ENCODE peak calls at places on chromosomes 3 and 15, in four cellular contexts. Y is esophagus squamous epithelium; J is trophoblast cell; I is naive thymus-derived CD4-positive, alpha-beta T cell. R is an unnamed sample.

GRCh38 chr15:58585668-58586461 is 154.1 kb downstream of the LIPC start:
- DNase-seq in Y (no peak), J (no peak), I (no peak), R (no peak)

GRCh38 chr15:96276438-96277210 is 53.9 kb upstream of the NR2F2 start:
- DNase-seq in Y (no peak), J (no peak), I (no peak), R (no peak)

GRCh38 chr15:55387027-55387426 is 21.1 kb downstream of the CCPG1 start:
- DNase-seq in Y (no peak), J (no peak), I (no peak), R (no peak)

GRCh38 chr3:46085421-46086082 is 58.3 kb upstream of the XCR1 start:
- DNase-seq in Y (no peak), J (peak; percentile 66), I (no peak), R (no peak)

GRCh38 chr3:86987421-86987715 is 3.6 kb downstream of the VGLL3 start:
- DNase-seq in Y (no peak), J (no peak), I (no peak), R (no peak)

GRCh38 chr3:40187945-40188344 is 121.6 kb upstream of the EIF1B start:
- DNase-seq in Y (no peak), J (peak; percentile 47), I (no peak), R (no peak)

GRCh38 chr3:94453864-94454263 is 391.0 kb downstream of the NSUN3 start:
- DNase-seq in Y (no peak), J (no peak), I (no peak), R (no peak)

GRCh38 chr3:27802425-27802824 is 80.3 kb upstream of the EOMES start:
- DNase-seq in Y (no peak), J (no peak), I (no peak), R (no peak)

GRCh38 chr3:67863869-67864268 is 209.5 kb upstream of the SUCLG2 start:
- DNase-seq in Y (no peak), J (peak; percentile 43), I (no peak), R (no peak)

GRCh38 chr3:113241292-113242033 is 30.1 kb downstream of the BOC start:
- DNase-seq in Y (no peak), J (no peak), I (no peak), R (no peak)

GRCh38 chr3:37973250-37974054 is 17.1 kb upstream of the VILL start:
- DNase-seq in Y (no peak), J (peak; percentile 13), I (no peak), R (no peak)

GRCh38 chr15:67066041-67067021 is 929 bp downstream of the SMAD3 start:
- DNase-seq in Y (no peak), J (peak; percentile 47), I (no peak), R (peak; percentile 83)

GRCh38 chr15:31276596-31277298 is 49.9 kb upstream of the KLF13 start:
- DNase-seq in Y (no peak), J (no peak), I (no peak), R (no peak)

GRCh38 chr3:98328933-98329332 is 24.7 kb upstream of the OR5K4 start:
- DNase-seq in Y (no peak), J (no peak), I (no peak), R (peak; percentile 59)

GRCh38 chr3:6242104-6242503 is 618.8 kb upstream of the GRM7 start:
- DNase-seq in Y (no peak), J (no peak), I (no peak), R (no peak)

GRCh38 chr15:27490867-27491595 is 520.0 kb downstream of the GABRG3 start:
- DNase-seq in Y (no peak), J (no peak), I (no peak), R (no peak)

GRCh38 chr3:60188803-60189202 is 1062.4 kb downstream of the FHIT start:
- DNase-seq in Y (no peak), J (peak; percentile 99), I (no peak), R (no peak)

GRCh38 chr15:79172801-79173460 is 82.4 kb upstream of the RASGRF1 start:
- DNase-seq in Y (no peak), J (no peak), I (no peak), R (no peak)

GRCh38 chr3:55888282-55888855 is 401.3 kb upstream of the WNT5A start:
- DNase-seq in Y (no peak), J (no peak), I (no peak), R (no peak)

GRCh38 chr3:115825046-115825445 is 201.7 kb downstream of the GAP43 start:
- DNase-seq in Y (no peak), J (peak; percentile 86), I (no peak), R (no peak)

GRCh38 chr15:33278816-33279612 is 31.8 kb upstream of the RYR3 start:
- DNase-seq in Y (no peak), J (peak; percentile 82), I (no peak), R (peak; percentile 38)

GRCh38 chr15:70902105-70902504 is 9.5 kb downstream of the LRRC49 start:
- DNase-seq in Y (no peak), J (peak; percentile 8), I (no peak), R (no peak)

GRCh38 chr3:159559771-159560170 is 428.9 kb upstream of the IL12A start:
- DNase-seq in Y (no peak), J (no peak), I (no peak), R (no peak)

GRCh38 chr3:48698891-48699290 is 13.2 kb upstream of the NCKIPSD start:
- DNase-seq in Y (no peak), J (peak; percentile 69), I (no peak), R (no peak)

GRCh38 chr3:181555681-181556080 is 156.0 kb upstream of the SOX2 start:
- DNase-seq in Y (no peak), J (no peak), I (no peak), R (no peak)

GRCh38 chr3:106826861-106827311 is 550.4 kb upstream of the CCDC54 start:
- DNase-seq in Y (no peak), J (peak; percentile 2), I (no peak), R (no peak)

GRCh38 chr3:46370784-46371183 is at the start of gene CCR5:
- DNase-seq in Y (no peak), J (peak; percentile 77), I (no peak), R (no peak)

GRCh38 chr3:101081990-101082389 is 88.8 kb upstream of the ABI3BP start:
- DNase-seq in Y (no peak), J (no peak), I (no peak), R (no peak)

GRCh38 chr15:89416339-89417183 is 79.8 kb downstream of the RHCG start:
- DNase-seq in Y (no peak), J (peak; percentile 80), I (peak; percentile 22), R (peak; percentile 76)

GRCh38 chr3:130773371-130773770 is 26.7 kb upstream of the PIK3R4 start:
- DNase-seq in Y (no peak), J (no peak), I (no peak), R (no peak)

DNA sequence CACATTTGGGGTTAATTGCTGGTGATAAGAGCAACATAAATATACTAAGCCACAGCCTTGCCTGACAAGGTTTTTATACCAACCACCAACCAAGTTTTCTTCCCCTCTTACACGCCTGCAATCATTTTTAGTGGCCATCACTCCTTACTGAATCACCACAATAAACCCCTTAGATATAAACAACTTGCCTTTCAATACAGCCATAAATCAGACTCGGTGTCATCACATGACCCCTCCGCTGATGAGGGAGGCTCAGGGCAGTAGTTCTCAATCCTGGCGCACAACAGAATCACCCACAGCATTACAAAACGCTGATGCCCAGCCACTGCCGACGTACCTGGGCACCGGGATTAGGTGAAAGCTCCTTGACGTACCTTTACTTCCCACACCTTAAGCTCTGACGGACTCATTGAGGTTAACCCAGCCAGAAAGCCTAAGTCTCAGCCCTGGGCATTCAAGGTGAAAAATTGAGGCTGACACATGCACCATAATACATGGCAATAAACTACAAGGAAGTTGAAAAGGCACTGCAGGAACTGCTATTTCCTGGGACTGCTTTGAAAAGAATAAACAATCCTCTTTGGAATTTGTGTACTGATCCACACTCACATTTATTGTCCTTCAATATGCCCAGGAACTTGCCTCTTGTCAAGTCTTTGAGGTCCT is 17.1 kb downstream of the ADCY5 start:
- DNase-seq in Y (no peak), J (no peak), I (no peak), R (no peak)
- H3K4me1 ChIP-seq in Y (peaks cover 15% of the 10 kb centered on the region), J (no peaks in the 10 kb centered on the region), I (no peaks in the 10 kb centered on the region), R (no peaks in the 10 kb centered on the region)

GRCh38 chr3:50570508-50571279 is 1.4 kb downstream of the HEMK1 start:
- DNase-seq in Y (no peak), J (no peak), I (no peak), R (no peak)
- H3K27ac ChIP-seq in Y (peak overlapping the region; percentile 86), J (no peak overlapping the region), I (peak overlapping the region; percentile 84), R (peak overlapping the region; percentile 28)

GRCh38 chr3:71484452-71484851 is 99.1 kb downstream of the FOXP1 start:
- DNase-seq in Y (no peak), J (no peak), I (no peak), R (no peak)

GRCh38 chr3:71484047-71484446 is 99.5 kb downstream of the FOXP1 start:
- DNase-seq in Y (no peak), J (no peak), I (no peak), R (no peak)

GRCh38 chr3:71486831-71487230 is 96.7 kb downstream of the FOXP1 start:
- DNase-seq in Y (no peak), J (no peak), I (peak; percentile 58), R (no peak)

GRCh38 chr3:71485903-71486302 is 97.6 kb downstream of the FOXP1 start:
- DNase-seq in Y (no peak), J (no peak), I (no peak), R (no peak)

GRCh38 chr3:71482771-71483170 is 100.8 kb downstream of the FOXP1 start:
- DNase-seq in Y (no peak), J (no peak), I (no peak), R (no peak)
- H3K4me1 ChIP-seq in Y (peaks cover 21% of the 10 kb centered on the region), J (no peaks in the 10 kb centered on the region), I (peaks cover 93% of the 10 kb centered on the region), R (no peaks in the 10 kb centered on the region)

GRCh38 chr3:197466586-197467399 is 89.0 kb downstream of the BDH1 start:
- DNase-seq in Y (no peak), J (peak; percentile 75), I (no peak), R (no peak)
- H3K27ac ChIP-seq in Y (peak overlapping the region; percentile 22), J (peak overlapping the region; percentile 73), I (no peak overlapping the region), R (no peak overlapping the region)

DNA sequence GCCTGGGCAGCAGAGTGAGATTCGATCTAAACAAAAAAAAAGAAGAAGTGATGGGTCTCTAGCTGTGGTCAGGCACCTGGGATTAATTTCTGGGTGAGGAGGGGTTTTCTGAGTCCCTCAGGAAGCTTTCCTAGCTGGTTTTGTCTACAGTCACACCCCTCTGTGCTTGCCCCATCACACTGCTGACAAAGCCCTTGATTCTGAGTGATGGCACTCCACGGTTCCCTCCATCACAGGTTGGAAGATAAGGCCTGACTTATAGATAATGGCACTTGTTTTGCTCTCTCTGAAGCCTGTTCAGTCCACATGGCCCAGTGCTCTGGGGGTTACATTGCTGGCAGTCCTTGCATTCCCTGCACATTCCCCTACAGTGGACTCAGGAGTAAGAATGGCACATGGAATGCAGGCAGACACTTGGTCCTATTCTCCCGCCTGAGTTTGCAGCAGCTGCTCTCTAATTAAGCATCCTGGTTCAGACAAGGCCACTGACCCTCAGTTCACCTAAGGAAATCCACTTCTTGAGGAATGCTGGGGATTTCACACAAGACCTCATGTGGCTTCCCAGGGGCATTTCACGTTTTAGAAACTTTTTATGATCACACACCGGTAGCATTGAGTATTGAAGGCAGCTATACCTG is 81.0 kb upstream of the NMNAT3 start:
- DNase-seq in Y (no peak), J (peak; percentile 99), I (no peak), R (no peak)
- H3K4me1 ChIP-seq in Y (no peaks in the 10 kb centered on the region), J (peaks cover 19% of the 10 kb centered on the region), I (no peaks in the 10 kb centered on the region), R (no peaks in the 10 kb centered on the region)

R was measured in left lung.